ENCODE peak calls at places on chromosomes 4 and X, in five cellular contexts. I, D, W, Z and A are unnamed samples.

GRCh38 chr4:76704133-76704881 is 193.6 kb downstream of the SOWAHB start:
- DNase-seq in I (no peak), D (no peak), W (no peak), Z (no peak), A (peak; percentile 53)

GRCh38 chrX:56233682-56234081 is 1.5 kb downstream of the KLF8 start:
- DNase-seq in I (peak; percentile 84), D (peak; percentile 73), W (no peak), Z (peak; percentile 52), A (no peak)

GRCh38 chrX:134377537-134377936 is 82.4 kb upstream of the HPRT1 start:
- DNase-seq in I (no peak), D (no peak), W (peak; percentile 0), Z (no peak), A (no peak)

GRCh38 chr4:165631208-165631894 is 241.7 kb upstream of the TLL1 start:
- DNase-seq in I (no peak), D (no peak), W (no peak), Z (no peak), A (no peak)

GRCh38 chrX:63526863-63527262 is 175.7 kb upstream of the SPIN4 start:
- DNase-seq in I (no peak), D (no peak), W (no peak), Z (no peak), A (no peak)

GRCh38 chrX:11724122-11725017 is 33.7 kb upstream of the MSL3 start:
- DNase-seq in I (no peak), D (peak; percentile 33), W (no peak), Z (peak; percentile 25), A (peak; percentile 1)

GRCh38 chr4:101818362-101818761 is 27.8 kb downstream of the BANK1 start:
- DNase-seq in I (no peak), D (no peak), W (no peak), Z (no peak), A (no peak)

GRCh38 chr4:39450618-39451017 is 8.1 kb downstream of the RPL9 start:
- DNase-seq in I (no peak), D (no peak), W (no peak), Z (no peak), A (no peak)

GRCh38 chr4:73895201-73896177 is 26.3 kb downstream of the CXCL1 start:
- DNase-seq in I (no peak), D (no peak), W (no peak), Z (no peak), A (no peak)

GRCh38 chrX:104098919-104099318 is 13.4 kb upstream of the ZCCHC18 start:
- DNase-seq in I (no peak), D (no peak), W (no peak), Z (no peak), A (no peak)

GRCh38 chrX:18206657-18207056 is 14.0 kb downstream of the BEND2 start:
- DNase-seq in I (no peak), D (no peak), W (no peak), Z (no peak), A (no peak)

GRCh38 chr4:143186202-143186601 is 1.5 kb downstream of the USP38 start:
- DNase-seq in I (no peak), D (no peak), W (no peak), Z (no peak), A (no peak)

GRCh38 chr4:37968747-37969146 is 8.5 kb downstream of the PTTG2 start:
- DNase-seq in I (no peak), D (no peak), W (no peak), Z (no peak), A (no peak)
- H3K27ac ChIP-seq in I (no peak overlapping the region), D (peak overlapping the region; percentile 85), W (no peak overlapping the region), Z (no peak overlapping the region), A (no peak overlapping the region)

GRCh38 chr4:5883916-5884315 is 9.0 kb downstream of the CRMP1 start:
- DNase-seq in I (no peak), D (no peak), W (no peak), Z (no peak), A (no peak)

GRCh38 chr4:5882947-5883346 is 9.9 kb downstream of the CRMP1 start:
- DNase-seq in I (no peak), D (no peak), W (no peak), Z (no peak), A (no peak)

GRCh38 chr4:5885733-5886132 is 7.2 kb downstream of the CRMP1 start:
- DNase-seq in I (no peak), D (no peak), W (no peak), Z (no peak), A (no peak)

GRCh38 chr4:5887011-5887360 is 5.9 kb downstream of the CRMP1 start:
- DNase-seq in I (no peak), D (no peak), W (no peak), Z (no peak), A (no peak)

DNA sequence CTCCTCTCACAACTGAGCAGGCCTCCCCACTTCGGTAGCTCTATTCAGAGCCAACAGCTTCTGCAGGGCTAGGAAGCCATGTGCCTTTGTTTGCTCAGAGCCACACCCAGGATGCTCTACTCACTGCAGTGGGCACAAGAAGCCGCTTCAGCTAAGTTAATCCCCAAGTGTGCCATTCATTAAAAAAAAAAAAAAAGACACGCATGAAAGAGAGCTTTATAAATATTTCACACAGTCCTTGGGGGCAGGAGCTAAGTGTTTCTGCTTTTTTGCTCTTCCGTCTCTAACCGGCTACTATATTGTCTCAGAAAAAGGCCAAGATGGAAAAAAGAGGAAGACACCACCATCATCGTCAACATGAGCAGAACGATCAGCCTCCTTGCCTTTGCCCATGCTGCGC is 8.1 kb downstream of the CRMP1 start:
- DNase-seq in I (no peak), D (no peak), W (no peak), Z (no peak), A (no peak)
- H3K27ac ChIP-seq in I (no peak overlapping the region), D (no peak overlapping the region), W (no peak overlapping the region), Z (no peak overlapping the region), A (no peak overlapping the region)

GRCh38 chr4:147737623-147738022 is 5.7 kb downstream of the ARHGAP10 start:
- DNase-seq in I (peak; percentile 54), D (no peak), W (no peak), Z (no peak), A (no peak)

GRCh38 chr4:147735413-147736301 is 3.8 kb downstream of the ARHGAP10 start:
- DNase-seq in I (no peak), D (no peak), W (no peak), Z (no peak), A (no peak)

GRCh38 chr4:147734496-147734895 is 2.6 kb downstream of the ARHGAP10 start:
- DNase-seq in I (no peak), D (no peak), W (no peak), Z (no peak), A (no peak)

GRCh38 chr4:147733614-147734344 is 1.9 kb downstream of the ARHGAP10 start:
- DNase-seq in I (no peak), D (peak; percentile 22), W (no peak), Z (peak; percentile 48), A (no peak)

DNA sequence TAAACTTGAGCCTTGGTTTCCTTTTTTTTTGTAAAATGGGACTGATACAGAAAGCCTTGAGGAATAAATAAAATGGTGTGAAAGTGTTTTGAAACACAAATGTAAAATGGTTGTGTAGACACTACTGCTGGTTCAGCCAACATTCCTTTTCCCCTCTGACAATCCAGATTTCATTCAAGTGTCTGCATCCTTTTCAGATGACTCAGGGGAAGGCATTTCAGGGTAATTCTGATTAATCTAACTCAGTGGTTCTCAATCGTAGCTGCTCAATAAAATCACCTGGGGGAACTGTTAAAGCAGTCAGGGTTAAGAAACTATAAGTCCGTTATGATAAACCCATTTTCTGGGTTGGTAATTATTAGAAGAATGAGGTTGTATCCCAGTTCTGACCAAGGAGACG is 4.6 kb downstream of the ARHGAP10 start:
- DNase-seq in I (no peak), D (no peak), W (no peak), Z (no peak), A (no peak)
- H3K27ac ChIP-seq in I (no peak overlapping the region), D (peak overlapping the region; percentile 25), W (no peak overlapping the region), Z (peak overlapping the region; percentile 96), A (no peak overlapping the region)

GRCh38 chr4:52889778-52890400 is 27.8 kb downstream of the RASL11B start:
- DNase-seq in I (no peak), D (no peak), W (no peak), Z (no peak), A (no peak)
- H3K27ac ChIP-seq in I (no peak overlapping the region), D (no peak overlapping the region), W (no peak overlapping the region), Z (no peak overlapping the region), A (no peak overlapping the region)

GRCh38 chr4:53365486-53366300 is at the start of gene SCFD2:
- DNase-seq in I (peak; percentile 97), D (peak; percentile 98), W (peak; percentile 88), Z (peak; percentile 100), A (peak; percentile 87)
- H3K27ac ChIP-seq in I (no peak within 1 kb of the TSS), D (peak within 1 kb of the TSS; percentile 77), W (peak within 1 kb of the TSS; percentile 77), Z (peak within 1 kb of the TSS; percentile 82), A (no peak within 1 kb of the TSS)

DNA sequence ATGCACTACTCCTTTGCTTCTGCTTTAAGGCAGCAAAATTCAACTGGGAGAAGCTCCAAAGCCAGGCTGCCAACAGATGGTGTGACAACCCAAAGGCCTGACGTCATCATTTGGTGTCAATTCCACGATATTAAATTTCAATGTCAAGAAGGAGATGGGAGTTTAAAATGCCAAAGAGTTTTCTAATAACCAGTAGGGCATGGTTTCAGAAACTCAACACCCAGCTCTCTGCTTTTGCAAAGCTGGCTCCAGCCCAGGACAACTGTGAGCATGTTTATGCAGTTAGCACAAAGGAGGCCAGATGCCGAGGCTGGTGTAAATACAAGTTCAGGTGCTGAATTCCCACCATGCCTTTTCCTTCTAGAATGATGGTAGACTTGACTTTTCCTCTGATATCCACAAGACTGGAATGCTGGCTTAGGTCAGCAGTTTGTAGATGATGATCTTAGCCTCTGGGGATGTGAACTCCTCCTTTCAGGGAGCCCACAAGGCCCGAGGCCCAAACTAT is 67.3 kb downstream of the AFAP1 start:
- DNase-seq in I (no peak), D (peak; percentile 52), W (no peak), Z (peak; percentile 55), A (peak; percentile 98)
- H3K27ac ChIP-seq in I (no peak overlapping the region), D (peak overlapping the region; percentile 62), W (no peak overlapping the region), Z (peak overlapping the region; percentile 60), A (peak overlapping the region; percentile 73)

GRCh38 chr4:183987529-183987946 is 82.4 kb downstream of the STOX2 start:
- DNase-seq in I (peak; percentile 65), D (peak; percentile 64), W (no peak), Z (peak; percentile 16), A (peak; percentile 65)
- H3K27ac ChIP-seq in I (no peak overlapping the region), D (peak overlapping the region; percentile 71), W (no peak overlapping the region), Z (peak overlapping the region; percentile 68), A (peak overlapping the region; percentile 84)